ENCODE peak calls at places on chromosomes 1 and 21, in four cellular contexts. F is epithelial cell of esophagus; H is iPS DF 19.7; L is activated naive CD8-positive, alpha-beta T cell treated with anti-CD3 and anti-CD28 coated beads for 36 hours. W is an unnamed sample.
A peak's percentile ranks its signal among the peaks of the same experiment; 100 is the strongest.

GRCh38 chr1:8687053-8687452 is 130.4 kb downstream of the RERE start:
- DNase-seq in F (no peak), H (no peak), L (no peak), W (no peak)

GRCh38 chr1:232445361-232446106 is 184.4 kb downstream of the SIPA1L2 start:
- DNase-seq in F (no peak), H (no peak), L (no peak), W (no peak)

GRCh38 chr1:108816049-108816882 is 40.6 kb downstream of the AKNAD1 start:
- DNase-seq in F (peak; percentile 71), H (peak; percentile 33), L (no peak), W (no peak)

GRCh38 chr1:230232352-230232751 is 165.3 kb downstream of the GALNT2 start:
- DNase-seq in F (no peak), H (no peak), L (no peak), W (no peak)

GRCh38 chr21:15669247-15669646 is 60.5 kb upstream of the USP25 start:
- DNase-seq in F (no peak), H (no peak), L (no peak), W (no peak)

GRCh38 chr1:30490554-30491053 is 232.8 kb downstream of the MATN1 start:
- DNase-seq in F (no peak), H (no peak), L (no peak), W (peak; percentile 16)

GRCh38 chr1:203187306-203188264 is 1.1 kb upstream of the CHI3L1 start:
- DNase-seq in F (no peak), H (no peak), L (no peak), W (no peak)

GRCh38 chr1:172885411-172885810 is 165.3 kb downstream of the TNFSF18 start:
- DNase-seq in F (no peak), H (no peak), L (no peak), W (no peak)

GRCh38 chr1:197951089-197951488 is 33.9 kb downstream of the LHX9 start:
- DNase-seq in F (no peak), H (no peak), L (no peak), W (no peak)

GRCh38 chr1:37765937-37766664 is 1.2 kb upstream of the EPHA10 start:
- DNase-seq in F (no peak), H (no peak), L (peak; percentile 38), W (no peak)

GRCh38 chr1:198462365-198463025 is 78.0 kb downstream of the ATP6V1G3 start:
- DNase-seq in F (peak; percentile 88), H (no peak), L (no peak), W (peak; percentile 31)

GRCh38 chr1:159921251-159921650 is 4.1 kb downstream of the TAGLN2 start:
- DNase-seq in F (peak; percentile 26), H (no peak), L (no peak), W (no peak)

GRCh38 chr1:68506386-68506785 is 9.5 kb upstream of the DEPDC1 start:
- DNase-seq in F (peak; percentile 68), H (no peak), L (no peak), W (no peak)

GRCh38 chr1:209643295-209644020 is 8.8 kb downstream of the LAMB3 start:
- DNase-seq in F (peak; percentile 59), H (no peak), L (no peak), W (no peak)

GRCh38 chr1:169906938-169907337 is 13.2 kb upstream of the SCYL3 start:
- DNase-seq in F (no peak), H (no peak), L (no peak), W (no peak)

GRCh38 chr1:109786531-109787021 is 22.9 kb upstream of the EPS8L3 start:
- DNase-seq in F (peak; percentile 34), H (no peak), L (no peak), W (peak; percentile 26)

GRCh38 chr1:183914283-183914682 is 109.4 kb downstream of the RGL1 start:
- DNase-seq in F (no peak), H (no peak), L (no peak), W (no peak)

GRCh38 chr21:42027085-42027803 is 17.1 kb upstream of the ZBTB21 start:
- DNase-seq in F (no peak), H (no peak), L (no peak), W (no peak)

GRCh38 chr1:10939654-10940450 is 72.6 kb upstream of the TARDBP start:
- DNase-seq in F (no peak), H (no peak), L (peak; percentile 80), W (no peak)

GRCh38 chr1:41773144-41773571 is 145.6 kb downstream of the HIVEP3 start:
- DNase-seq in F (peak; percentile 54), H (no peak), L (no peak), W (no peak)

GRCh38 chr1:22829001-22829989 is 118.7 kb downstream of the EPHB2 start:
- DNase-seq in F (peak; percentile 80), H (no peak), L (no peak), W (no peak)

GRCh38 chr1:924619-925323 is 1.0 kb downstream of the SAMD11 start:
- DNase-seq in F (peak; percentile 47), H (no peak), L (no peak), W (no peak)

GRCh38 chr1:100306735-100307313 is 40.8 kb downstream of the RTCA start:
- DNase-seq in F (no peak), H (no peak), L (no peak), W (no peak)

GRCh38 chr1:94332952-94333351 is 85.2 kb upstream of the ABCD3 start:
- DNase-seq in F (peak; percentile 26), H (no peak), L (no peak), W (no peak)

GRCh38 chr1:28329395-28330153 is 734 bp downstream of the MED18 start:
- DNase-seq in F (no peak), H (no peak), L (no peak), W (no peak)

GRCh38 chr1:16156848-16157495 is 1.1 kb upstream of the EPHA2 start:
- DNase-seq in F (peak; percentile 82), H (no peak), L (no peak), W (no peak)

GRCh38 chr1:183783896-183784637 is 20.9 kb upstream of the RGL1 start:
- DNase-seq in F (no peak), H (no peak), L (no peak), W (no peak)

GRCh38 chr1:227729144-227729880 is 5.8 kb downstream of the JMJD4 start:
- DNase-seq in F (no peak), H (peak; percentile 12), L (no peak), W (no peak)

GRCh38 chr1:240732390-240732789 is 120.4 kb upstream of the GREM2 start:
- DNase-seq in F (peak; percentile 58), H (peak; percentile 45), L (no peak), W (no peak)

GRCh38 chr1:47334765-47335435 is 1.3 kb downstream of the CMPK1 start:
- DNase-seq in F (no peak), H (no peak), L (no peak), W (no peak)

GRCh38 chr1:145690587-145691558 is 16.3 kb downstream of the PDZK1 start:
- DNase-seq in F (peak; percentile 83), H (no peak), L (peak; percentile 33), W (no peak)

GRCh38 chr1:241841661-241842060 is 6.3 kb upstream of the EXO1 start:
- DNase-seq in F (no peak), H (no peak), L (no peak), W (no peak)

GRCh38 chr1:111204923-111205723 is 4.7 kb upstream of the DENND2D start:
- DNase-seq in F (no peak), H (no peak), L (no peak), W (no peak)

GRCh38 chr1:70509996-70510876 is 99.2 kb downstream of the CTH start:
- DNase-seq in F (peak; percentile 93), H (no peak), L (no peak), W (no peak)

GRCh38 chr1:200558866-200559459 is 61.6 kb downstream of the KIF14 start:
- DNase-seq in F (peak; percentile 64), H (no peak), L (peak; percentile 5), W (no peak)

GRCh38 chr21:36104306-36105300 is 30.3 kb upstream of the CBR3 start:
- DNase-seq in F (peak; percentile 88), H (peak; percentile 52), L (peak; percentile 67), W (no peak)

GRCh38 chr1:48552420-48552819 is 80.4 kb upstream of the SPATA6 start:
- DNase-seq in F (peak; percentile 58), H (no peak), L (no peak), W (no peak)

GRCh38 chr1:44012941-44013609 is 18.2 kb downstream of the SLC6A9 start:
- DNase-seq in F (no peak), H (no peak), L (no peak), W (peak; percentile 47)

GRCh38 chr21:25107708-25108107 is 499.6 kb downstream of the MRPL39 start:
- DNase-seq in F (peak; percentile 11), H (no peak), L (no peak), W (no peak)

GRCh38 chr21:42218836-42219605 is at the start of gene ABCG1:
- DNase-seq in F (peak; percentile 70), H (no peak), L (peak; percentile 73), W (peak; percentile 34)